ENCODE peak calls at places on chromosomes 3 and 15, in six cellular contexts. V, I, H, S, X and F are unnamed samples.

GRCh38 chr3:178097576-178097975 is 438.7 kb upstream of the KCNMB2 start:
- DNase-seq in V (no peak), I (peak), H (no peak), S (peak), X (no peak), F (peak)

GRCh38 chr15:73902121-73903020 is 23.9 kb upstream of the LOXL1 start:
- DNase-seq in V (no peak), I (no peak), H (peak), S (no peak), X (no peak), F (no peak)

GRCh38 chr3:9298236-9298635 is 48.8 kb upstream of the SRGAP3 start:
- DNase-seq in V (no peak), I (peak), H (no peak), S (no peak), X (no peak), F (no peak)

GRCh38 chr15:47784820-47785219 is 67.5 kb downstream of the SEMA6D start:
- DNase-seq in V (no peak), I (no peak), H (no peak), S (no peak), X (no peak), F (no peak)

GRCh38 chr3:118910332-118910731 is 124.3 kb downstream of the IGSF11 start:
- DNase-seq in V (no peak), I (no peak), H (no peak), S (no peak), X (no peak), F (no peak)

GRCh38 chr3:173639098-173639497 is 241.6 kb downstream of the NLGN1 start:
- DNase-seq in V (no peak), I (no peak), H (no peak), S (no peak), X (no peak), F (no peak)

GRCh38 chr3:131356006-131356405 is 25.6 kb upstream of the NUDT16 start:
- DNase-seq in V (no peak), I (peak), H (no peak), S (peak), X (no peak), F (no peak)

GRCh38 chr3:42129014-42129953 is 38.1 kb downstream of the TRAK1 start:
- DNase-seq in V (no peak), I (peak), H (peak), S (peak), X (no peak), F (peak)

GRCh38 chr3:42014443-42014945 is 52.6 kb upstream of the ULK4 start:
- DNase-seq in V (no peak), I (no peak), H (peak), S (no peak), X (no peak), F (peak)

GRCh38 chr15:40928975-40929729 is at the start of gene DLL4:
- DNase-seq in V (no peak), I (peak), H (peak), S (peak), X (no peak), F (peak)

GRCh38 chr3:17852217-17852616 is 109.8 kb upstream of the TBC1D5 start:
- DNase-seq in V (no peak), I (no peak), H (no peak), S (no peak), X (no peak), F (no peak)

GRCh38 chr15:96893159-96893906 is 562.8 kb downstream of the NR2F2 start:
- DNase-seq in V (peak), I (no peak), H (peak), S (peak), X (no peak), F (peak)

GRCh38 chr3:124812291-124813265 is 74.6 kb downstream of the ITGB5 start:
- DNase-seq in V (no peak), I (peak), H (peak), S (peak), X (no peak), F (peak)

GRCh38 chr15:94029495-94029894 is 201.9 kb upstream of the MCTP2 start:
- DNase-seq in V (no peak), I (peak), H (peak), S (peak), X (no peak), F (peak)

GRCh38 chr3:131948806-131949205 is 86.0 kb downstream of the CPNE4 start:
- DNase-seq in V (no peak), I (no peak), H (no peak), S (peak), X (no peak), F (no peak)

GRCh38 chr3:132730891-132731580 is 8.8 kb upstream of the NPHP3 start:
- DNase-seq in V (peak), I (peak), H (peak), S (peak), X (no peak), F (peak)

GRCh38 chr15:91694829-91695205 is 158.7 kb upstream of the SLCO3A1 start:
- DNase-seq in V (no peak), I (peak), H (no peak), S (peak), X (no peak), F (no peak)

GRCh38 chr15:74302821-74303359 is 64.6 kb downstream of the CYP11A1 start:
- DNase-seq in V (no peak), I (no peak), H (peak), S (peak), X (peak), F (no peak)

GRCh38 chr3:170178631-170179030 is 2.9 kb downstream of the PHC3 start:
- DNase-seq in V (no peak), I (no peak), H (no peak), S (peak), X (no peak), F (no peak)

GRCh38 chr3:169667380-169667671 is 3.8 kb upstream of the MECOM start:
- DNase-seq in V (no peak), I (no peak), H (no peak), S (no peak), X (no peak), F (no peak)

GRCh38 chr15:69987492-69988482 is 109.9 kb downstream of the TLE3 start:
- DNase-seq in V (no peak), I (no peak), H (no peak), S (no peak), X (no peak), F (no peak)

GRCh38 chr15:39720721-39721611 is 61.7 kb downstream of the FSIP1 start:
- DNase-seq in V (no peak), I (peak), H (peak), S (peak), X (no peak), F (peak)

GRCh38 chr15:45642203-45642932 is 7.5 kb downstream of the SQOR start:
- DNase-seq in V (no peak), I (peak), H (peak), S (no peak), X (no peak), F (peak)

GRCh38 chr3:15633159-15633558 is 31.6 kb downstream of the BTD start:
- DNase-seq in V (no peak), I (no peak), H (no peak), S (no peak), X (no peak), F (no peak)

GRCh38 chr15:36886135-36887011 is 214.0 kb downstream of the MEIS2 start:
- DNase-seq in V (no peak), I (no peak), H (no peak), S (no peak), X (no peak), F (no peak)

GRCh38 chr3:140290105-140290504 is 355.1 kb downstream of the CLSTN2 start:
- DNase-seq in V (no peak), I (no peak), H (peak), S (peak), X (no peak), F (no peak)

GRCh38 chr3:16513141-16514020 is at the start of gene RFTN1:
- DNase-seq in V (peak), I (peak), H (peak), S (peak), X (no peak), F (peak)

GRCh38 chr15:23372284-23372683 is 17.7 kb downstream of the GOLGA8S start:
- DNase-seq in V (no peak), I (no peak), H (peak), S (no peak), X (no peak), F (peak)

GRCh38 chr3:33787328-33788009 is 11.0 kb upstream of the PDCD6IP start:
- DNase-seq in V (peak), I (peak), H (peak), S (peak), X (no peak), F (peak)

GRCh38 chr3:11549580-11550140 is 94.1 kb downstream of the VGLL4 start:
- DNase-seq in V (no peak), I (no peak), H (no peak), S (no peak), X (no peak), F (no peak)
- H3K23ac ChIP-seq in V (no peak), I (no peak), H (no peak), S (no peak), X (no peak), F (no peak)

DNA sequence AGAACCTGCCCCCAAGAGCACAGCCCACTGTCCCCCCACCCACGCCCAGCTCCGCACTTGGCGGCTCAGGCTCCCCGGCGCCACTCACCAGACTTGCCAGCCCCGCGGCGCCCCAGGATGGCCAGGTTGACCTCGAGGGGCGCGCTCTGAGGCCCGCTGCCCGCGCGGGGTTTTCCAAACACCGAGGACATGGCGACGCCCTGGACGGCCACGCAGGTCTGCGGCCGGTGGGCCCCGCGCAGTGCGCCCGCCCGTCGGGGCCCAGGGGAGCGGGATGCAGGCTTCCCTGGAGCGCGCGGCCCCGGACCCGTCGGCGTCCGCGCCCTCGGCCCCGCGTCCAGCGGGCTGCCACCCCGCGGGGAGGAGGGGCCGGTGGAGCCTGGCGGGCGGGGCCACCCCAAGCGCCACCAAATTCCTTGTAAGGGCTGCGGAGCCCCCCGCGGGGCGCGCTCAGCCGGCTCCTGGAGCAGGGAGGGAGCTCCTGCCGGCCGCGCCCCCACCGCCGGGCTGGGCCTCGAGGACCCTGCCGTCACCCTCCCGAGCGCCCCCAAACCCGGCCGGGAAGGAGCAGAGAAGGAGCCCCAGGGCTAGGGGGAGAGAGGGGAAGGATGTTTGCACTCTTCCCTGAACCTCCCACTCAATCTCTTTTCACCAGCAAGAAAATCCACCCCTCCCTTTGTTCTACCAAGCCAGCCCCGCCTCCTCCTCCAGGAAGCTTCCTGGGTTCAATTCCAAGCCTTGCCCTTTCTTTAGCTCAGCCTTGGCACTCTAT is at the start of gene RASL12:
- DNase-seq in V (no peak), I (no peak), H (peak), S (no peak), X (no peak), F (no peak)
- H3K4me3 ChIP-seq in V (peak), I (no peak), H (peak), S (peak), X (peak), F (peak)

GRCh38 chr3:196995027-196995426 is 26.4 kb upstream of the PIGZ start:
- DNase-seq in V (no peak), I (no peak), H (no peak), S (no peak), X (no peak), F (no peak)
- H3K23ac ChIP-seq in V (peak), I (no peak), H (no peak), S (no peak), X (no peak), F (no peak)

GRCh38 chr3:52874869-52875588 is 22.3 kb downstream of the STIMATE start:
- DNase-seq in V (no peak), I (no peak), H (no peak), S (no peak), X (no peak), F (no peak)
- H3K4me3 ChIP-seq in V (no peak), I (no peak), H (no peak), S (no peak), X (no peak), F (no peak)